ENCODE peak calls at places on chromosomes 2 and 18, in four cellular contexts. P is adipocyte, U is midbrain, L is OCI-LY7. G is an unnamed sample.

GRCh38 chr2:158048327-158048726 is 53.3 kb upstream of the UPP2 start:
- DNase-seq in P (no peak), L (no peak), U (no peak), G (no peak)

GRCh38 chr2:145543155-145543554 is 1023.2 kb upstream of the ZEB2 start:
- DNase-seq in P (no peak), L (no peak), U (no peak), G (no peak)

GRCh38 chr2:102166189-102166845 is 20.5 kb upstream of the IL1RL2 start:
- DNase-seq in P (peak), U (peak), L (no peak), G (no peak)

GRCh38 chr2:181675241-181675640 is 5.1 kb downstream of the NEUROD1 start:
- DNase-seq in L (no peak), P (no peak), U (no peak), G (no peak)

GRCh38 chr18:73842795-73843394 is 304.7 kb downstream of the FBXO15 start:
- DNase-seq in P (peak), U (peak), L (peak), G (peak)

GRCh38 chr2:230671117-230671516 is 41.5 kb upstream of the CAB39 start:
- DNase-seq in P (peak), U (no peak), L (no peak), G (no peak)

GRCh38 chr2:169276045-169276444 is 86.3 kb downstream of the LRP2 start:
- DNase-seq in U (no peak), P (peak), L (no peak), G (no peak)

GRCh38 chr18:9417081-9417841 is 58.1 kb upstream of the RALBP1 start:
- DNase-seq in L (no peak), U (peak), P (peak), G (peak)

GRCh38 chr18:34787931-34788532 is 77.9 kb downstream of the DTNA start:
- DNase-seq in U (peak), L (peak), P (peak), G (peak)

GRCh38 chr2:67954125-67954748 is 108.6 kb downstream of the C1D start:
- DNase-seq in P (no peak), L (no peak), U (no peak), G (no peak)

G was measured in cerebellum.